ENCODE peak calls at places on chromosome 3, in five cellular contexts. B is neural progenitor cell, I is PC-3, L is hepatocyte, Y is HCT116. P is an unnamed sample.

GRCh38 chr3:105513886-105514285 is 147.2 kb downstream of the ALCAM start:
- DNase-seq in B (no peak), Y (no peak), L (no peak), I (peak), P (no peak)

GRCh38 chr3:133663569-133664313 is 2.0 kb upstream of the TOPBP1 start:
- DNase-seq in B (peak), I (peak), Y (peak), L (peak), P (peak)

GRCh38 chr3:190058486-190059241 is 62.0 kb downstream of the P3H2 start:
- DNase-seq in Y (no peak), I (no peak), L (no peak), B (peak), P (no peak)

GRCh38 chr3:12507871-12508281 is 23.6 kb downstream of the TSEN2 start:
- DNase-seq in L (peak), I (peak), B (no peak), Y (no peak), P (no peak)

GRCh38 chr3:120772081-120772480 is 29.5 kb downstream of the GTF2E1 start:
- DNase-seq in L (no peak), I (no peak), Y (no peak), B (no peak), P (no peak)

GRCh38 chr3:101902041-101902440 is 52.7 kb downstream of the NFKBIZ start:
- DNase-seq in B (no peak), L (peak), Y (peak), I (peak), P (no peak)

GRCh38 chr3:11434697-11435096 is 162.5 kb downstream of the ATG7 start:
- DNase-seq in I (no peak), B (no peak), Y (no peak), L (no peak), P (no peak)

GRCh38 chr3:39150170-39150802 is 3.1 kb downstream of the CSRNP1 start:
- DNase-seq in L (no peak), I (no peak), Y (no peak), B (no peak), P (no peak)

GRCh38 chr3:150627557-150627956 is 24.4 kb downstream of the SELENOT start:
- DNase-seq in B (no peak), Y (no peak), L (peak), I (no peak), P (no peak)

GRCh38 chr3:123818921-123819429 is 65.2 kb downstream of the MYLK start:
- DNase-seq in I (peak), B (no peak), L (peak), Y (no peak), P (no peak)

GRCh38 chr3:94887056-94887455 is 824.2 kb downstream of the NSUN3 start:
- DNase-seq in B (no peak), Y (no peak), I (no peak), L (peak), P (no peak)

GRCh38 chr3:101050866-101051265 is 57.6 kb upstream of the ABI3BP start:
- DNase-seq in Y (no peak), L (no peak), I (no peak), B (no peak), P (no peak)

GRCh38 chr3:146160233-146160963 is 586 bp downstream of the PLOD2 start:
- DNase-seq in I (peak), Y (peak), B (peak), L (peak), P (peak)

GRCh38 chr3:126266291-126266840 is 86.0 kb upstream of the ALDH1L1 start:
- DNase-seq in B (peak), Y (no peak), I (no peak), L (peak), P (no peak)

GRCh38 chr3:13111874-13112520 is 38.8 kb upstream of the IQSEC1 start:
- DNase-seq in I (peak), L (no peak), B (no peak), Y (no peak), P (no peak)

GRCh38 chr3:9875448-9875847 is 4.6 kb downstream of the CIDEC start:
- DNase-seq in I (no peak), Y (no peak), B (no peak), L (no peak), P (no peak)

GRCh38 chr3:4850211-4850927 is 128.9 kb upstream of the BHLHE40 start:
- DNase-seq in B (no peak), Y (no peak), L (no peak), I (no peak), P (no peak)

GRCh38 chr3:14885307-14885706 is 62.1 kb upstream of the NR2C2 start:
- DNase-seq in I (no peak), Y (no peak), B (no peak), L (no peak), P (no peak)

GRCh38 chr3:133996251-133996661 is 33.5 kb downstream of the SLCO2A1 start:
- DNase-seq in L (no peak), B (peak), Y (no peak), I (no peak), P (no peak)

GRCh38 chr3:134476977-134477376 is 8.8 kb downstream of the ANAPC13 start:
- DNase-seq in I (no peak), L (no peak), B (no peak), Y (no peak), P (no peak)

GRCh38 chr3:144344925-144345548 is 373.4 kb downstream of the DIPK2A start:
- DNase-seq in I (no peak), B (no peak), L (no peak), Y (no peak), P (no peak)

GRCh38 chr3:48398701-48399386 is 26.8 kb downstream of the FBXW12 start:
- DNase-seq in B (no peak), Y (no peak), L (peak), I (no peak), P (no peak)

GRCh38 chr3:127547761-127548605 is 42.5 kb downstream of the TPRA1 start:
- DNase-seq in Y (peak), B (peak), L (peak), I (peak), P (peak)

GRCh38 chr3:43288366-43288765 is 2.0 kb downstream of the SNRK start:
- DNase-seq in L (no peak), B (no peak), Y (no peak), I (peak), P (peak)

GRCh38 chr3:73068419-73068818 is 7.0 kb downstream of the EBLN2 start:
- DNase-seq in L (no peak), I (no peak), Y (no peak), B (no peak), P (no peak)

GRCh38 chr3:6074952-6075351 is 786.0 kb upstream of the GRM7 start:
- DNase-seq in I (no peak), L (no peak), B (no peak), Y (no peak), P (no peak)

GRCh38 chr3:6079518-6080179 is 781.3 kb upstream of the GRM7 start:
- DNase-seq in Y (no peak), L (no peak), I (no peak), B (no peak), P (no peak)
- TF ChIP-seq EZH2phosphoT487 in Y (no peak), L (no peak), I (no peak), B (no peak), P (no peak)

GRCh38 chr3:137771401-137772230 is 7.5 kb downstream of the SOX14 start:
- DNase-seq in Y (no peak), L (no peak), I (no peak), B (peak), P (no peak)

GRCh38 chr3:137769321-137770065 is 5.4 kb downstream of the SOX14 start:
- DNase-seq in B (peak), I (no peak), Y (no peak), L (no peak), P (no peak)

GRCh38 chr3:137770821-137771399 is 6.8 kb downstream of the SOX14 start:
- DNase-seq in I (no peak), Y (no peak), L (peak), B (peak), P (no peak)

GRCh38 chr3:137770066-137770805 is 6.1 kb downstream of the SOX14 start:
- DNase-seq in Y (no peak), B (peak), I (no peak), L (no peak), P (no peak)

DNA sequence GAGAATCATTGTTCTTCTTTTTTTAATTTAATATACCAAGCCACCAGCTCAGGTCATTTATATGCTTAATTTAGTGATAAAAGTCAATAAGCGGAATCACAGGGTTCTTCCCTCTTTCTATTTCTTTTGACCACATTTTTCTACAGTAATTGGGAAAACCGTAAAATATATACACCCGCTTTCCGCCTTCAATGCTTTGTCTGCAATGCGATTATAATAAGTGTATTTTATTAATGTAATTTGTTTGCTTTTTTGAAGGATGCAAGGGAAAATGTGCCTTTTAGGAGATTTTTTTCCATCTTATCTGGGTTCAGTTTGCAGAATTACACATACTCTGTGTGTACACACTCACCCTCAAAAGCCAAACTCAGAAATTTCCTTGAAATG is 8.1 kb downstream of the SOX14 start:
- DNase-seq in B (no peak), L (no peak), Y (no peak), I (no peak), P (no peak)
- TF ChIP-seq EZH2 in B (peak), L (no peak), Y (no peak), I (no peak), P (no peak)

DNA sequence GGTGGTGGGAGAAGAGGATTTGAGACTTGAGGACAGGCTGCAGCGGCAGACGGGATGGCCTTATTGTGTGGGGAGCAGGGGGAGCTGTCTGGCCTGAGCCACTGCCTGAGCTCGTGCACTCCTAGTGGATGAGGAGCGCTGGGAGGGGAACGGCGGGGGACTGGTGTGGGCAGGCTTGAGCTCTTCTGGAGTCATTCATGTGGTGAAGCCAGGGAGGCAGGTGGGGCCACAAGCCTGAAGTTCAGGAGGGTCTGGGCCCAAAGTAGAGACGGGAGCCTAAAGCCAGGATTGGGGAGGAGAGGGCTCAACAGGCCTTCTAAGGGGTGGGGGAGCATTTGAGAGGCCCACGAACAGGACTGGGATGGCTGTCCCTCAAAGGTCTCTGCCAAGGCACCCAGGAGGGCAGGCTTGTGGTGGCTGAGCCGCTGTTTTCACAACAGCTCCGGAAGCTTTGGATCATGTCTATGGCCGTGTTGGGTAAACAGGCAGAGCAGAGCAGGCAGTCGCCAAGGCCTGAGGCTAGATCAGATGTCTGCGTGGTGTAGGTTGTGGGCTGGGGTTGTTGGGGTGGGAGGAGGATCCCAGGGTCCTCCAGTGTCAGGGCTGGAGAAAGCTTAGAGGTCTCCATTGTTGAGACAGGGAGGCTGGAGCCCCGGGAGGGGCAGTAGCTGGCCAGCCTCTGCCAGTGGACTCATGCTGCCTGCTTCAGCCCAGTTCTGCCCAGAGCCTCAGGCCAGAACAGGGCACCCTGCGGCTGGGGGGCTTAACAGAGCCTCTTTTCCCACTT is 8.2 kb downstream of the PRKCD start:
- DNase-seq in Y (no peak), B (peak), I (no peak), L (no peak), P (no peak)
- TF ChIP-seq EZH2phosphoT487 in Y (no peak), B (no peak), I (no peak), L (no peak), P (no peak)

DNA sequence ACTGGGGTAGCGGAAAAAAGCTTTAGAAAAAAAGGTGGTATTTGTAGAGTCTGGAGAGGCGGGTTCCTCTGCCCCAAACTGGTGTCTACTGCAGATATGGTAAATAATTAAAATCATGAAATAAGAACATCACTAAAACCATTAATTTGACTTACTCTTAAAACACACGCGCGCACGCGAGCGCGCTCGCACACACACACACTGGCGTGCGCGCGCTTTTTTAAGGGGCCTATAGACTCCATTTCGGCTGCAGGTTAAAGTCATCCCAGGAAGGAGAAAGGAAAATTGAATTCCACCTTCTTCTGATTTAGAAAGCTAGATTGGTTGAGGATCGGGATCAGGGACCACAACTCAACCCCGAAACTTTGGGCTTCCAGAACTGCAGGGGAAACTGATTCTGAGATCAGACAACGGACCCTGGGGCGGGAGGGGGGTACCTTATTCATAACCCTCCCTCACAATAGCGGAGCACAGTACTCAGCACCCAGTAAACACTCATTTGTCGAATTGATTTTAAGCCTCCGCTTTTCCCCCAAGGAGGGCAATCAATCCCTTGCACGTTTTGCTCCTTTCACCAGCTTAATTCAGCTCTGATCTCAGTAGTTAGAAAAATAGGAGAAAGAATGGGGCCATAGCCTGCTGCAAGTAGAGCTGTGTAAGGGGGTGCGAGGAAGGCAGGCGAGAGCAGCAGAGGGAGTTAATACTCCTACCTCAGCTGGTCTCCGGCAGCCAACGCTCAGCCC is 510 bp upstream of the LRRC3B start:
- DNase-seq in B (peak), Y (no peak), L (peak), I (no peak), P (no peak)
- TF ChIP-seq EZH2 in B (no peak), Y (no peak), L (peak), I (no peak), P (no peak)

DNA sequence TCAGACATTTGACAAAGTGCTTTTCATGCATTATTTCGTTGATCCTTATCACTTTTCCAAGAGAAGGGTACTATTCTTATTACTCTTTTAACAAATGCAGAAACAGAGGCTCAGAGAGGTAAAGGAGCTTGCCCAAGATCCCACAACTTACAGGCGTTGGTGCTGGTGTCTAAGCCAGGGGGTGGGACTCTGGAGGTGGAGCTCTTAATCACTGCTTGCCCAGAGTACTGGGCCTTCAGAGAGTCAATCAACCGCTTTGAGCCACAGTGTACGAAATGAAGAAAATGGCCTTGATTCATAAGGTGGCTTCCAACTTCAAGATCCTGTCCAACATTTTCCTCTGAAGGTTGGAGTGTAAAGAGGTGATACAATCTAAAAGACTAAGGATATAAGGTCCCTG is 211.5 kb downstream of the NECTIN3 start:
- DNase-seq in Y (no peak), L (no peak), I (no peak), B (no peak), P (no peak)
- TF ChIP-seq EZH2phosphoT487 in Y (no peak), L (no peak), I (no peak), B (no peak), P (no peak)

GRCh38 chr3:186361612-186362408 is at the start of gene DGKG:
- DNase-seq in Y (no peak), B (peak), I (peak), L (no peak), P (peak)
- TF ChIP-seq EZH2 in Y (no peak), B (peak), I (peak), L (peak), P (no peak)